ENCODE peak calls at places on chromosomes 12 and 14, in five cellular contexts. E is heart right ventricle, V is A549, C is IMR-90, M is mesenchymal stem cell. D is an unnamed sample.

GRCh38 chr12:116455540-116456306 is 103.5 kb upstream of the MAP1LC3B2 start:
- DNase-seq in E (peak; percentile 89), V (peak; percentile 93), C (peak; percentile 96), M (peak; percentile 99), D (peak; percentile 90)

GRCh38 chr12:2739832-2740641 is 54.7 kb upstream of the FKBP4 start:
- DNase-seq in E (no peak), V (peak; percentile 44), C (peak; percentile 34), M (peak; percentile 50), D (no peak)

GRCh38 chr12:123062682-123063426 is 82.4 kb downstream of the ARL6IP4 start:
- DNase-seq in E (peak; percentile 55), V (peak; percentile 68), C (peak; percentile 69), M (peak; percentile 89), D (peak; percentile 42)

GRCh38 chr12:101480849-101481248 is 5.7 kb downstream of the SPIC start:
- DNase-seq in E (no peak), V (no peak), C (no peak), M (no peak), D (no peak)

GRCh38 chr14:49770212-49770817 is 2.4 kb downstream of the KLHDC2 start:
- DNase-seq in E (no peak), V (peak; percentile 70), C (peak; percentile 5), M (peak; percentile 34), D (no peak)

GRCh38 chr12:92128612-92129011 is 17.0 kb downstream of the BTG1 start:
- DNase-seq in E (no peak), V (no peak), C (no peak), M (no peak), D (no peak)

GRCh38 chr12:47071241-47071852 is 8.1 kb upstream of the PCED1B start:
- DNase-seq in E (no peak), V (peak; percentile 72), C (no peak), M (peak; percentile 13), D (no peak)

GRCh38 chr12:106013941-106014340 is 124.8 kb downstream of the NUAK1 start:
- DNase-seq in E (no peak), V (no peak), C (no peak), M (no peak), D (no peak)

GRCh38 chr12:93459992-93460391 is 7.3 kb upstream of the MRPL42 start:
- DNase-seq in E (no peak), V (no peak), C (no peak), M (no peak), D (no peak)

GRCh38 chr12:18864900-18865561 is 127.1 kb downstream of the CAPZA3 start:
- DNase-seq in E (no peak), V (no peak), C (peak; percentile 73), M (peak; percentile 49), D (no peak)

GRCh38 chr14:52948836-52949235 is 2.0 kb downstream of the FERMT2 start:
- DNase-seq in E (no peak), V (no peak), C (no peak), M (no peak), D (no peak)

GRCh38 chr12:96434107-96434506 is 33.9 kb upstream of the CDK17 start:
- DNase-seq in E (no peak), V (no peak), C (peak; percentile 100), M (peak; percentile 99), D (no peak)

GRCh38 chr14:39576726-39577125 is 144.5 kb upstream of the FBXO33 start:
- DNase-seq in E (no peak), V (no peak), C (no peak), M (peak; percentile 2), D (no peak)

GRCh38 chr14:39069923-39070322 is 33.1 kb downstream of the SEC23A start:
- DNase-seq in E (no peak), V (no peak), C (no peak), M (no peak), D (no peak)

GRCh38 chr12:74535536-74535935 is 2.1 kb upstream of the ATXN7L3B start:
- DNase-seq in E (no peak), V (no peak), C (no peak), M (no peak), D (no peak)

GRCh38 chr14:25048170-25049126 is 1.5 kb downstream of the STXBP6 start:
- DNase-seq in E (peak; percentile 59), V (no peak), C (peak; percentile 86), M (no peak), D (no peak)

GRCh38 chr12:53425515-53426150 is 2.0 kb downstream of the AMHR2 start:
- DNase-seq in E (no peak), V (no peak), C (no peak), M (no peak), D (no peak)

GRCh38 chr14:91373591-91374245 is 43.9 kb downstream of the CCDC88C start:
- DNase-seq in E (no peak), V (no peak), C (no peak), M (no peak), D (no peak)

GRCh38 chr14:102761206-102761605 is 16.0 kb upstream of the TRAF3 start:
- DNase-seq in E (no peak), V (no peak), C (no peak), M (no peak), D (no peak)

GRCh38 chr14:105398044-105398725 is at the start of gene TEX22:
- DNase-seq in E (peak; percentile 94), V (peak; percentile 80), C (peak; percentile 64), M (peak; percentile 65), D (peak; percentile 43)
- H3K4me1 ChIP-seq in E (peaks cover 24% of the 10 kb centered on the region), V (peaks cover 14% of the 10 kb centered on the region), C (peaks cover 5% of the 10 kb centered on the region), M (peaks cover 21% of the 10 kb centered on the region), D (peaks cover 9% of the 10 kb centered on the region)

DNA sequence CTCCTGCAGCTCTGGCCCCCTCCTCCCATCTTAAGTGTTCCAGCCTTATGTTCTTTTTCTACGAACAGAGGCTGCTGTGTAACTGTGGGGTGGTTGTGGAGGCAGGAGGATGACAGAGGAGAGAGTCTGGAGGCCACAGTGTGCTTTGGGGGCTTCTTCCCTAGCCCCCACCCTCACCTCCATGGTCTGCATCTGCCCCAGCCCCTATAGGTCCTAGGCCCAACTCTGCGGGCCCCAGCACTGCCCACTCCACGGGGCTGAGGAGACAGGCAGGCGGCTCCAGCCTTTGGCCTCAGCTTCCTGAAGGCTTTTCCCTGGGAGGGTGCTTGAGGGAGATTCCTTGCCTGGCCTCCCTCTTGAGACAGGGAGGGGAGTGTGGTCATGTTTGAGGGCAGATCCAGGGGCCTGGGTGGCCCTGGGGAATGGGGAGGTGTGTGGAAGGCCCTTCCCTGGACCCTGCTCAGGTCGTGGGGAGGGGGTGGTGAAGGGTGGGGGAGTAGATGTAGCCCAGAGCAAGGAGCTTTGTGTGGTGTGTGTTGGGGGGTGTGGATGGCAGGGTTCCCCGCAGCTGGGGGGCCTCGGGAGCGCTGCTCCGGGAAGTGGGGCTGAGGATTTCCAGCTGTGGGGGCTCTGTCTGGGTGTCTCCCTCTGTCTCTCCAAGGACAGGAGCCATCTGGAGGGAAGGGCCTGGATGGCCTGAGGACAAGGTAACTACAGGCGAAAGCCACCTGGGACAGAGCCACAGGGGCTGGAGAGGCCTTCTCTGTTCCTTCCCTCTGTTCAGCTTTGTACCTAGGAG is 1.1 kb downstream of the SMIM41 start:
- DNase-seq in E (no peak), V (no peak), C (no peak), M (peak; percentile 47), D (no peak)
- H3K4me1 ChIP-seq in E (peaks cover 37% of the 10 kb centered on the region), V (peaks cover 2% of the 10 kb centered on the region), C (peaks cover 30% of the 10 kb centered on the region), M (peaks cover 22% of the 10 kb centered on the region), D (peaks cover 15% of the 10 kb centered on the region)

GRCh38 chr14:64726585-64726890 is 22.3 kb downstream of the PLEKHG3 start:
- DNase-seq in E (no peak), V (peak; percentile 52), C (peak; percentile 60), M (peak; percentile 63), D (no peak)
- H3K4me1 ChIP-seq in E (peaks cover 52% of the 10 kb centered on the region), V (peaks cover 62% of the 10 kb centered on the region), C (peaks cover 2% of the 10 kb centered on the region), M (peaks cover 57% of the 10 kb centered on the region), D (peaks cover 69% of the 10 kb centered on the region)

GRCh38 chr14:72024504-72024903 is 92.3 kb downstream of the RGS6 start:
- DNase-seq in E (no peak), V (no peak), C (no peak), M (no peak), D (no peak)
- H3K4me1 ChIP-seq in E (peaks cover 27% of the 10 kb centered on the region), V (no peaks in the 10 kb centered on the region), C (no peaks in the 10 kb centered on the region), M (no peaks in the 10 kb centered on the region), D (no peaks in the 10 kb centered on the region)

DNA sequence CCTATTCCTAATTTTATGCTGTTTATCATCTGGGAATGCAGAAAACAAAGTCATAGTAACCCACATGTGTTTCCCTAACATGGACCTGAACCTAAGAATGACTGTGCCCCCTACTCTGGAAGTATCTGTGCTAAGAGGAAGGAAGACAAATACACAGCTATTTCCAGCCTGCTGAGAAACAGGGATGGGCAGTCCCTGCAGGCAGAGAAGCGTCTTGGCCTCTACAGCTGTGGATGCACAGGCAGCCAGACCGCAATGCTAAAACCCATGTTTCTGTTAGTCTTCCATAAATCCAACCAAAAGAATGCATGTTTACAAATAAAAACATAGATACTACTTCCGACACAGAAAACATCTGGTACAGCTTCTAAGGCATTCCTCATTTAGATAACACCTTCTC is 56.1 kb downstream of the DUSP16 start:
- DNase-seq in E (peak; percentile 42), V (no peak), C (peak; percentile 63), M (peak; percentile 90), D (no peak)
- H3K4me1 ChIP-seq in E (peaks cover 56% of the 10 kb centered on the region), V (peaks cover 46% of the 10 kb centered on the region), C (peaks cover 18% of the 10 kb centered on the region), M (peaks cover 2% of the 10 kb centered on the region), D (peaks cover 36% of the 10 kb centered on the region)

GRCh38 chr14:55583942-55584468 is 4.0 kb downstream of the KTN1 start:
- DNase-seq in E (no peak), V (no peak), C (peak; percentile 37), M (peak; percentile 41), D (no peak)
- H3K4me1 ChIP-seq in E (peaks cover 79% of the 10 kb centered on the region), V (peaks cover 76% of the 10 kb centered on the region), C (peaks cover 15% of the 10 kb centered on the region), M (peaks cover 2% of the 10 kb centered on the region), D (peaks cover 42% of the 10 kb centered on the region)

DNA sequence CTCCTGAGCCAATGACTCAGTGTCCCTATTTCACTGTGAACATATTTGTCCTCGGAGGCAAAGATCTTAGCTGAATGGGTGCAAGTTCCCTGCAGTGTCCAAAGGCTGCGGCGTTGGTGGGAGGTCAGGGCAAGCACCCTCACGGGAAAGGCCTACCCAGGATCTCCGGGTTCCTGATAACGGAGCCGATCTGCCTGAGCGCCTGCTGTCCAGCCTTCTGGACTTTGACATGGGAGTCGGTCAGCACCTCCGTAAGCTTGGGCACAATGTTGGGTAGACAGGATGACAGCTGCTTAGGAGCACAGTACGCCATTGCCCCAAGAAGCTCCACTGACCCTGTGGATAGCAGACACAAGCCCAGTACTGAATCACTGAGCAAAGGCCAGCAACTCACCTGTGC is 31.5 kb upstream of the RAB35 start:
- DNase-seq in E (no peak), V (no peak), C (no peak), M (no peak), D (no peak)
- H3K4me1 ChIP-seq in E (no peaks in the 10 kb centered on the region), V (no peaks in the 10 kb centered on the region), C (no peaks in the 10 kb centered on the region), M (no peaks in the 10 kb centered on the region), D (no peaks in the 10 kb centered on the region)